ENCODE peak calls at places on chromosomes 2 and 18, in seven cellular contexts. One of them, this sample, is unnamed.

GRCh38 chr18:21809725-21810124 is 69.1 kb downstream of the MIB1 start:
- DNase-seq in nucleus accumbens: no peak
- DNase-seq in skeletal muscle cell: no peak
- DNase-seq in cardiac septum: no peak
- DNase-seq in stomach: no peak
- DNase-seq in fibroblast of the conjunctiva: no peak
- DNase-seq in HCEC 1CT: no peak
- DNase-seq in this sample: no peak

GRCh38 chr2:105328281-105329196 is 996 bp downstream of the TGFBRAP1 start:
- DNase-seq in nucleus accumbens: no peak
- DNase-seq in skeletal muscle cell: no peak
- DNase-seq in cardiac septum: peak
- DNase-seq in stomach: peak
- DNase-seq in fibroblast of the conjunctiva: no peak
- DNase-seq in HCEC 1CT: peak
- DNase-seq in this sample: no peak

GRCh38 chr18:22409445-22409844 is 8.3 kb downstream of the CTAGE1 start:
- DNase-seq in nucleus accumbens: no peak
- DNase-seq in skeletal muscle cell: no peak
- DNase-seq in cardiac septum: no peak
- DNase-seq in stomach: no peak
- DNase-seq in fibroblast of the conjunctiva: no peak
- DNase-seq in HCEC 1CT: no peak
- DNase-seq in this sample: no peak

GRCh38 chr2:56285224-56285623 is 101.4 kb downstream of the CCDC85A start:
- DNase-seq in nucleus accumbens: no peak
- DNase-seq in skeletal muscle cell: no peak
- DNase-seq in cardiac septum: no peak
- DNase-seq in stomach: no peak
- DNase-seq in fibroblast of the conjunctiva: no peak
- DNase-seq in HCEC 1CT: no peak
- DNase-seq in this sample: no peak

GRCh38 chr2:39266139-39266805 is 22.5 kb upstream of the CDKL4 start:
- DNase-seq in nucleus accumbens: no peak
- DNase-seq in skeletal muscle cell: no peak
- DNase-seq in cardiac septum: no peak
- DNase-seq in stomach: no peak
- DNase-seq in fibroblast of the conjunctiva: no peak
- DNase-seq in HCEC 1CT: peak
- DNase-seq in this sample: no peak

GRCh38 chr2:123162400-123163016 is 862.6 kb upstream of the CNTNAP5 start:
- DNase-seq in nucleus accumbens: no peak
- DNase-seq in skeletal muscle cell: no peak
- DNase-seq in cardiac septum: no peak
- DNase-seq in stomach: no peak
- DNase-seq in fibroblast of the conjunctiva: no peak
- DNase-seq in HCEC 1CT: no peak
- DNase-seq in this sample: no peak

GRCh38 chr2:12507295-12507694 is 209.4 kb upstream of the TRIB2 start:
- DNase-seq in nucleus accumbens: no peak
- DNase-seq in skeletal muscle cell: peak
- DNase-seq in cardiac septum: no peak
- DNase-seq in stomach: no peak
- DNase-seq in fibroblast of the conjunctiva: peak
- DNase-seq in HCEC 1CT: peak
- DNase-seq in this sample: no peak

GRCh38 chr2:43541165-43541564 is 54.7 kb downstream of the THADA start:
- DNase-seq in nucleus accumbens: no peak
- DNase-seq in skeletal muscle cell: no peak
- DNase-seq in cardiac septum: no peak
- DNase-seq in stomach: no peak
- DNase-seq in fibroblast of the conjunctiva: no peak
- DNase-seq in HCEC 1CT: peak
- DNase-seq in this sample: no peak

GRCh38 chr2:210584834-210585233 is 28.4 kb downstream of the CPS1 start:
- DNase-seq in nucleus accumbens: no peak
- DNase-seq in skeletal muscle cell: peak
- DNase-seq in cardiac septum: no peak
- DNase-seq in stomach: no peak
- DNase-seq in fibroblast of the conjunctiva: no peak
- DNase-seq in HCEC 1CT: no peak
- DNase-seq in this sample: peak

GRCh38 chr2:27606611-27607010 is 22.2 kb downstream of the CCDC121 start:
- DNase-seq in nucleus accumbens: no peak
- DNase-seq in skeletal muscle cell: peak
- DNase-seq in cardiac septum: no peak
- DNase-seq in stomach: no peak
- DNase-seq in fibroblast of the conjunctiva: no peak
- DNase-seq in HCEC 1CT: no peak
- DNase-seq in this sample: no peak

GRCh38 chr2:184372484-184372883 is 225.8 kb upstream of the ZNF804A start:
- DNase-seq in nucleus accumbens: no peak
- DNase-seq in skeletal muscle cell: no peak
- DNase-seq in cardiac septum: no peak
- DNase-seq in stomach: no peak
- DNase-seq in fibroblast of the conjunctiva: no peak
- DNase-seq in HCEC 1CT: no peak
- DNase-seq in this sample: no peak

GRCh38 chr18:58267493-58267892 is 223.5 kb downstream of the NEDD4L start:
- DNase-seq in nucleus accumbens: no peak
- DNase-seq in skeletal muscle cell: no peak
- DNase-seq in cardiac septum: no peak
- DNase-seq in stomach: no peak
- DNase-seq in fibroblast of the conjunctiva: no peak
- DNase-seq in HCEC 1CT: no peak
- DNase-seq in this sample: no peak

GRCh38 chr2:72765997-72766609 is 59.7 kb downstream of the EXOC6B start:
- DNase-seq in nucleus accumbens: no peak
- DNase-seq in skeletal muscle cell: no peak
- DNase-seq in cardiac septum: no peak
- DNase-seq in stomach: no peak
- DNase-seq in fibroblast of the conjunctiva: no peak
- DNase-seq in HCEC 1CT: no peak
- DNase-seq in this sample: no peak

GRCh38 chr2:55092439-55092838 is 42.2 kb upstream of the RTN4 start:
- DNase-seq in nucleus accumbens: no peak
- DNase-seq in skeletal muscle cell: no peak
- DNase-seq in cardiac septum: no peak
- DNase-seq in stomach: peak
- DNase-seq in fibroblast of the conjunctiva: no peak
- DNase-seq in HCEC 1CT: no peak
- DNase-seq in this sample: no peak

GRCh38 chr2:193806088-193806774 is 1611.5 kb upstream of the TMEFF2 start:
- DNase-seq in nucleus accumbens: no peak
- DNase-seq in skeletal muscle cell: no peak
- DNase-seq in cardiac septum: no peak
- DNase-seq in stomach: no peak
- DNase-seq in fibroblast of the conjunctiva: no peak
- DNase-seq in HCEC 1CT: peak
- DNase-seq in this sample: no peak

GRCh38 chr18:36066001-36066400 is 1.4 kb downstream of the RPRD1A start:
- DNase-seq in nucleus accumbens: no peak
- DNase-seq in skeletal muscle cell: peak
- DNase-seq in cardiac septum: no peak
- DNase-seq in stomach: no peak
- DNase-seq in fibroblast of the conjunctiva: no peak
- DNase-seq in HCEC 1CT: peak
- DNase-seq in this sample: no peak

GRCh38 chr18:41982942-41983660 is 28.1 kb downstream of the PIK3C3 start:
- DNase-seq in nucleus accumbens: no peak
- DNase-seq in skeletal muscle cell: no peak
- DNase-seq in cardiac septum: no peak
- DNase-seq in stomach: no peak
- DNase-seq in fibroblast of the conjunctiva: no peak
- DNase-seq in HCEC 1CT: no peak
- DNase-seq in this sample: no peak

GRCh38 chr2:222548997-222549396 is 106.9 kb downstream of the FARSB start:
- DNase-seq in nucleus accumbens: no peak
- DNase-seq in skeletal muscle cell: no peak
- DNase-seq in cardiac septum: no peak
- DNase-seq in stomach: no peak
- DNase-seq in fibroblast of the conjunctiva: peak
- DNase-seq in HCEC 1CT: no peak
- DNase-seq in this sample: peak

GRCh38 chr18:2963048-2963447 is 49.9 kb downstream of the LPIN2 start:
- DNase-seq in nucleus accumbens: no peak
- DNase-seq in skeletal muscle cell: no peak
- DNase-seq in cardiac septum: no peak
- DNase-seq in stomach: no peak
- DNase-seq in fibroblast of the conjunctiva: no peak
- DNase-seq in HCEC 1CT: no peak
- DNase-seq in this sample: no peak

GRCh38 chr2:177606636-177607035 is 214.1 kb downstream of the AGPS start:
- DNase-seq in nucleus accumbens: no peak
- DNase-seq in skeletal muscle cell: peak
- DNase-seq in cardiac septum: no peak
- DNase-seq in stomach: no peak
- DNase-seq in fibroblast of the conjunctiva: no peak
- DNase-seq in HCEC 1CT: peak
- DNase-seq in this sample: peak

GRCh38 chr18:59464521-59464920 is 105.5 kb upstream of the LMAN1 start:
- DNase-seq in nucleus accumbens: no peak
- DNase-seq in skeletal muscle cell: no peak
- DNase-seq in cardiac septum: no peak
- DNase-seq in stomach: no peak
- DNase-seq in fibroblast of the conjunctiva: no peak
- DNase-seq in HCEC 1CT: no peak
- DNase-seq in this sample: no peak

GRCh38 chr2:68438455-68439303 is 28.4 kb downstream of the FBXO48 start:
- DNase-seq in nucleus accumbens: no peak
- DNase-seq in skeletal muscle cell: no peak
- DNase-seq in cardiac septum: no peak
- DNase-seq in stomach: no peak
- DNase-seq in fibroblast of the conjunctiva: no peak
- DNase-seq in HCEC 1CT: no peak
- DNase-seq in this sample: no peak

GRCh38 chr2:37829202-37829601 is 95.9 kb upstream of the RMDN2 start:
- DNase-seq in nucleus accumbens: no peak
- DNase-seq in skeletal muscle cell: peak
- DNase-seq in cardiac septum: peak
- DNase-seq in stomach: no peak
- DNase-seq in fibroblast of the conjunctiva: peak
- DNase-seq in HCEC 1CT: peak
- DNase-seq in this sample: no peak

GRCh38 chr2:230299618-230300017 is 27.4 kb upstream of the SP140L start:
- DNase-seq in nucleus accumbens: no peak
- DNase-seq in skeletal muscle cell: no peak
- DNase-seq in cardiac septum: no peak
- DNase-seq in stomach: no peak
- DNase-seq in fibroblast of the conjunctiva: no peak
- DNase-seq in HCEC 1CT: no peak
- DNase-seq in this sample: no peak

GRCh38 chr2:174176898-174177297 is 71.4 kb downstream of the OLA1 start:
- DNase-seq in nucleus accumbens: no peak
- DNase-seq in skeletal muscle cell: no peak
- DNase-seq in cardiac septum: no peak
- DNase-seq in stomach: no peak
- DNase-seq in fibroblast of the conjunctiva: no peak
- DNase-seq in HCEC 1CT: peak
- DNase-seq in this sample: no peak

GRCh38 chr2:208906330-208906729 is 499.7 kb downstream of the PTH2R start:
- DNase-seq in nucleus accumbens: no peak
- DNase-seq in skeletal muscle cell: no peak
- DNase-seq in cardiac septum: no peak
- DNase-seq in stomach: no peak
- DNase-seq in fibroblast of the conjunctiva: no peak
- DNase-seq in HCEC 1CT: no peak
- DNase-seq in this sample: no peak

GRCh38 chr2:5713101-5713500 is 20.9 kb downstream of the SOX11 start:
- DNase-seq in nucleus accumbens: no peak
- DNase-seq in skeletal muscle cell: no peak
- DNase-seq in cardiac septum: no peak
- DNase-seq in stomach: no peak
- DNase-seq in fibroblast of the conjunctiva: no peak
- DNase-seq in HCEC 1CT: no peak
- DNase-seq in this sample: no peak

GRCh38 chr18:39274535-39274934 is 1708.9 kb upstream of the CELF4 start:
- DNase-seq in nucleus accumbens: no peak
- DNase-seq in skeletal muscle cell: peak
- DNase-seq in cardiac septum: no peak
- DNase-seq in stomach: no peak
- DNase-seq in fibroblast of the conjunctiva: peak
- DNase-seq in HCEC 1CT: no peak
- DNase-seq in this sample: peak

GRCh38 chr2:1647417-1648240 is 96.7 kb downstream of the PXDN start:
- DNase-seq in nucleus accumbens: no peak
- DNase-seq in skeletal muscle cell: no peak
- DNase-seq in cardiac septum: peak
- DNase-seq in stomach: no peak
- DNase-seq in fibroblast of the conjunctiva: no peak
- DNase-seq in HCEC 1CT: no peak
- DNase-seq in this sample: no peak

GRCh38 chr2:46079996-46080560 is 217.1 kb upstream of the EPAS1 start:
- DNase-seq in nucleus accumbens: no peak
- DNase-seq in skeletal muscle cell: no peak
- DNase-seq in cardiac septum: no peak
- DNase-seq in stomach: no peak
- DNase-seq in fibroblast of the conjunctiva: no peak
- DNase-seq in HCEC 1CT: no peak
- DNase-seq in this sample: no peak

GRCh38 chr2:67917332-67918054 is 145.3 kb downstream of the C1D start:
- DNase-seq in nucleus accumbens: no peak
- DNase-seq in skeletal muscle cell: peak
- DNase-seq in cardiac septum: no peak
- DNase-seq in stomach: no peak
- DNase-seq in fibroblast of the conjunctiva: peak
- DNase-seq in HCEC 1CT: peak
- DNase-seq in this sample: peak

GRCh38 chr2:73969356-73969755 is 15.4 kb upstream of the TET3 start:
- DNase-seq in nucleus accumbens: no peak
- DNase-seq in skeletal muscle cell: no peak
- DNase-seq in cardiac septum: no peak
- DNase-seq in stomach: no peak
- DNase-seq in fibroblast of the conjunctiva: no peak
- DNase-seq in HCEC 1CT: no peak
- DNase-seq in this sample: no peak

GRCh38 chr2:17476820-17477219 is 41.4 kb downstream of the RAD51AP2 start:
- DNase-seq in nucleus accumbens: no peak
- DNase-seq in skeletal muscle cell: no peak
- DNase-seq in cardiac septum: no peak
- DNase-seq in stomach: no peak
- DNase-seq in fibroblast of the conjunctiva: no peak
- DNase-seq in HCEC 1CT: no peak
- DNase-seq in this sample: no peak

GRCh38 chr18:50287028-50287440 is 458 bp downstream of the CXXC1 start:
- DNase-seq in nucleus accumbens: no peak
- DNase-seq in skeletal muscle cell: no peak
- DNase-seq in cardiac septum: no peak
- DNase-seq in stomach: no peak
- DNase-seq in fibroblast of the conjunctiva: no peak
- DNase-seq in HCEC 1CT: no peak
- DNase-seq in this sample: no peak

GRCh38 chr2:54423213-54423612 is 32.9 kb upstream of the SPTBN1 start:
- DNase-seq in nucleus accumbens: no peak
- DNase-seq in skeletal muscle cell: no peak
- DNase-seq in cardiac septum: no peak
- DNase-seq in stomach: no peak
- DNase-seq in fibroblast of the conjunctiva: no peak
- DNase-seq in HCEC 1CT: no peak
- DNase-seq in this sample: no peak

GRCh38 chr2:226478121-226478809 is 321.4 kb downstream of the IRS1 start:
- DNase-seq in nucleus accumbens: no peak
- DNase-seq in skeletal muscle cell: peak
- DNase-seq in cardiac septum: no peak
- DNase-seq in stomach: peak
- DNase-seq in fibroblast of the conjunctiva: peak
- DNase-seq in HCEC 1CT: peak
- DNase-seq in this sample: peak